ENCODE peak calls at places on chromosomes 6 and 20, in six cellular contexts. R is mesenchymal stem cell, G is IMR-90, F is mesendoderm, H is neuronal stem cell, B is trophoblast cell. C is an unnamed sample.

GRCh38 chr20:47558699-47559098 is 57.0 kb downstream of the NCOA3 start:
- DNase-seq in B (no peak), G (no peak), R (peak), F (no peak), H (no peak), C (no peak)

GRCh38 chr20:10696650-10697049 is 22.9 kb upstream of the JAG1 start:
- DNase-seq in H (no peak), G (no peak), F (peak), B (no peak), R (no peak), C (peak)

GRCh38 chr20:62377615-62378085 is 9.3 kb upstream of the RPS21 start:
- DNase-seq in B (no peak), F (no peak), G (no peak), R (no peak), H (no peak), C (no peak)

GRCh38 chr6:163438940-163439335 is 24.4 kb downstream of the QKI start:
- DNase-seq in H (no peak), F (no peak), B (no peak), R (peak), G (no peak), C (no peak)

GRCh38 chr6:90533615-90534336 is 53.1 kb downstream of the MAP3K7 start:
- DNase-seq in F (no peak), H (no peak), B (no peak), G (no peak), R (no peak), C (no peak)

GRCh38 chr20:5215592-5216304 is 88.9 kb downstream of the CDS2 start:
- DNase-seq in R (peak), F (no peak), B (no peak), H (no peak), G (peak), C (no peak)

GRCh38 chr6:130020892-130021483 is 2.6 kb downstream of the L3MBTL3 start:
- DNase-seq in R (peak), H (peak), F (peak), B (peak), G (peak), C (peak)

GRCh38 chr6:6674872-6675271 is 86.4 kb downstream of the LY86 start:
- DNase-seq in H (no peak), G (no peak), B (no peak), F (peak), R (no peak), C (peak)

GRCh38 chr6:158718431-158719126 is 68.7 kb downstream of the SYTL3 start:
- DNase-seq in F (peak), H (peak), B (peak), R (peak), G (no peak), C (peak)

GRCh38 chr6:168221000-168221399 is 98.6 kb downstream of the DACT2 start:
- DNase-seq in H (no peak), G (no peak), B (no peak), R (no peak), F (no peak), C (no peak)

GRCh38 chr20:35625584-35626385 is 10.2 kb downstream of the SPAG4 start:
- DNase-seq in G (no peak), H (no peak), R (no peak), B (no peak), F (no peak), C (peak)

GRCh38 chr6:23511797-23512196 is 614.2 kb upstream of the NRSN1 start:
- DNase-seq in B (no peak), G (no peak), F (peak), H (no peak), R (no peak), C (no peak)

GRCh38 chr6:27650620-27651370 is 177.9 kb upstream of the ZNF184 start:
- DNase-seq in B (no peak), H (peak), R (peak), F (peak), G (peak), C (peak)

GRCh38 chr20:17611290-17611539 is 41.3 kb downstream of the DSTN start:
- DNase-seq in F (peak), B (no peak), H (no peak), G (no peak), R (peak), C (no peak)

GRCh38 chr6:10393544-10394225 is 21.2 kb downstream of the TFAP2A start:
- DNase-seq in G (no peak), F (no peak), B (no peak), H (peak), R (no peak), C (no peak)

GRCh38 chr6:137094411-137095008 is 49.7 kb upstream of the IL20RA start:
- DNase-seq in R (peak), F (peak), G (peak), H (peak), B (peak), C (peak)

GRCh38 chr20:62367136-62367482 is at the start of gene LAMA5:
- DNase-seq in G (no peak), F (peak), B (peak), H (peak), R (no peak), C (peak)

GRCh38 chr6:16320533-16321340 is 82.3 kb downstream of the GMPR start:
- DNase-seq in B (no peak), R (peak), H (no peak), G (peak), F (no peak), C (no peak)

GRCh38 chr6:135067891-135068290 is 13.3 kb upstream of the HBS1L start:
- DNase-seq in G (no peak), R (no peak), H (no peak), B (no peak), F (no peak), C (no peak)

GRCh38 chr20:3218307-3218988 is 9.2 kb downstream of the ITPA start:
- DNase-seq in H (peak), B (peak), F (peak), R (peak), G (no peak), C (peak)

GRCh38 chr20:19740503-19740902 is 17.6 kb upstream of the RIN2 start:
- DNase-seq in H (no peak), G (no peak), F (no peak), R (no peak), B (no peak), C (no peak)

GRCh38 chr6:77173472-77174074 is 289.7 kb downstream of the HTR1B start:
- DNase-seq in R (no peak), B (no peak), G (peak), H (no peak), F (peak), C (peak)

GRCh38 chr6:5095236-5095635 is 10.1 kb downstream of the PPP1R3G start:
- DNase-seq in H (no peak), B (no peak), F (no peak), G (peak), R (peak), C (no peak)

GRCh38 chr6:166470029-166470862 is 87.5 kb upstream of the MPC1 start:
- DNase-seq in G (no peak), F (no peak), H (no peak), R (no peak), B (peak), C (no peak)
- H3K18ac ChIP-seq in G (no peak), F (no peak), H (no peak), R (no peak), B (no peak), C (no peak)

DNA sequence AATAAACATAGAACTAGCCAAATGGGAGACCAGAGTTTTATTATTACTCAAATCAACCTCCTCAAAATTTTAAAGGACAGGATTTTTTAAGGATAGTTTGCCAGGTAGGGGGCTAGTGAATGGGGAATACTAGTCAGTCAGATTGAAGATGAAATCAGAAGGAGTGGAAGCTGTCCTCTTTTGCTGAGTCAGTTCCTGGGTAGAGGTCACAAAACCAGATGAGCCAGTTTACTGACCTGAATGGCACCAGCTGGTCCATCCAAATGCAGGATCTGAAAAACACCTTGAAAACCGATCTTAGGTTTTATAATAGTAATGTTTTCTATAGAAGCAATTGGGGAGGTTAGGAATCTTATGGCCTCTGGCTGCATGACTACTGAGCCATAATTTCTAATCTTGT is 558.2 kb downstream of the PKHD1 start:
- DNase-seq in B (no peak), F (peak), H (no peak), R (no peak), G (no peak), C (no peak)
- H3K18ac ChIP-seq in B (no peak), F (no peak), H (no peak), R (no peak), G (no peak), C (no peak)

DNA sequence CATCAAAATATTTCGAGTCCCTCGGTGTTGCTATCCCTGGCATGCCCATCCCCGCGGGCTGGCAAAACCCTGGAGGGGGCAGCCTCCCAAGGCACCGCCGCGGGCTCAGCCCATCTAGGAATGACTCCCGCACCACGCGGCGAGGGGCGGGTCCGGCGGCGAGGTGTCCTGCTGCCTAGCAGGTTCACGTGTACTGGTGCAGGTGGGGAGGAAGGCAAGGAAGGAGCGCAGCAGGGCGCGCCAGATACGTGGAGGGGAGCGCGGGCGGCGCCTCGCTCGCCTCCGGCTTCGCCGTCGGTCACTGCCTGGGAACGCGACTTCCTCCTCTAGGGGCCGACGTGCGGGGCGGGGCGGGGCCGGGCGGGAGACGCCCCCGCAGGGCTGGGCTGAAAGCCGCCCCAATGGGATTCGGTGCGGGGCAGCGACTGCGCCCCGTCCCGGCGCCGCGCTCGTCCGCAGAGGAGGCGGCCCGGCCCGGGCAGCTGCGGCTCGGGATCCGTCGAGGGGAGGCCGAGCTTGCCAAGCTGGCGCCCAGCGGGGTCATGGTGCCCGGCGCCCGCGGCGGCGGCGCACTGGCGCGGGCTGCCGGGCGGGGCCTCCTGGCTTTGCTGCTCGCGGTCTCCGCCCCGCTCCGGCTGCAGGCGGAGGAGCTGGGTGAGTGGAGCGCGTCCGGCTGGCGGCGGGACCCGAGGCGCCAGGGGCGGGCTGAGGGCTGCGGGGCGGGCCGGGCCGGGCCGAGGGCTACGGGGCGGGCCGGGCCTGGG is at the start of gene DCBLD1:
- DNase-seq in B (peak), R (peak), G (peak), F (peak), H (peak), C (peak)
- H3K18ac ChIP-seq in B (peak), R (peak), G (peak), F (peak), H (peak), C (no peak)

GRCh38 chr6:25302677-25303128 is 23.5 kb downstream of the CARMIL1 start:
- DNase-seq in B (no peak), F (no peak), H (no peak), G (peak), R (peak), C (no peak)

GRCh38 chr6:25303234-25303633 is 24.1 kb downstream of the CARMIL1 start:
- DNase-seq in F (no peak), R (no peak), G (no peak), H (no peak), B (no peak), C (no peak)

GRCh38 chr6:25309886-25310285 is 30.7 kb downstream of the CARMIL1 start:
- DNase-seq in B (no peak), H (no peak), G (no peak), R (no peak), F (no peak), C (no peak)

GRCh38 chr6:25307805-25308494 is 28.8 kb downstream of the CARMIL1 start:
- DNase-seq in F (no peak), R (no peak), H (no peak), B (no peak), G (no peak), C (no peak)

GRCh38 chr6:25306379-25306778 is 27.2 kb downstream of the CARMIL1 start:
- DNase-seq in G (no peak), H (no peak), B (no peak), R (no peak), F (no peak), C (no peak)
- H3K18ac ChIP-seq in G (no peak), H (no peak), B (no peak), R (no peak), F (no peak), C (no peak)

GRCh38 chr6:166754218-166755030 is 127.4 kb upstream of the RPS6KA2 start:
- DNase-seq in B (no peak), F (no peak), R (no peak), G (no peak), H (no peak), C (no peak)

GRCh38 chr6:166757226-166758135 is 130.4 kb upstream of the RPS6KA2 start:
- DNase-seq in R (peak), F (peak), B (no peak), H (no peak), G (peak), C (no peak)

GRCh38 chr6:166761801-166762200 is 134.8 kb upstream of the RPS6KA2 start:
- DNase-seq in F (no peak), G (no peak), B (no peak), H (no peak), R (no peak), C (no peak)

GRCh38 chr6:166760288-166760687 is 133.2 kb upstream of the RPS6KA2 start:
- DNase-seq in F (peak), R (no peak), B (no peak), H (no peak), G (no peak), C (no peak)

DNA sequence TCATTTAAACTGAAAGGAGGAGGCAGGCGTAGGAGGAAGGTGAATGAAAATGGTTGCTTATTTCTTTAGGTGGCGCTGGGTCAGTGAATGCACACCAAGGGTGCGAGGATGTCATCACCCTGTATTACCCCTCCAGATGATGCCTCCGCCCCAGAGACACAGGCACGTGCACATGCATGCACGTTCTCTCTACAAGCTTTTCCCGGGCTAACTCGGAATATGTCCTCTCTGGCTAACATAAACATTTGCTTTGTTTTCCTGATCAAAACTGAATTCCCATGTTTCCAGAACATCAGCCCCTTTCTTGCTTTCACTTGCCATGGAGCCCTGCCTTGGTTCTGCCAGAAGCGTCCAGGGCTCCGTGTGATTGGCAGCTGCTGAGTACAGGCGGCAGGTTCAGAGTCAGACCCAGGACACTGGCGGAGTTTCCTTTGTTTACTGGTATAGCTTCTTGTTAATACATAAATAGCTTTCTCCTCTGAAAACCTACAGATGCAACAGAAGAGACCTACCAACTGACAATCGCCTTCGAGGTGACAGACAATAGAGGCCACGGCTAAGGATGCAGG is 131.2 kb upstream of the RPS6KA2 start:
- DNase-seq in G (no peak), H (no peak), R (no peak), F (no peak), B (no peak), C (no peak)
- H3K18ac ChIP-seq in G (no peak), H (peak), R (no peak), F (no peak), B (no peak), C (no peak)

GRCh38 chr6:37136821-37137200 is 33.1 kb upstream of the PIM1 start:
- DNase-seq in H (no peak), R (no peak), B (no peak), F (no peak), G (no peak), C (no peak)
- H3K18ac ChIP-seq in H (peak), R (peak), B (no peak), F (peak), G (peak), C (peak)

GRCh38 chr6:50847890-50848594 is 29.4 kb downstream of the TFAP2B start:
- DNase-seq in H (no peak), B (no peak), R (no peak), F (no peak), G (no peak), C (no peak)

GRCh38 chr6:50846109-50846859 is 27.6 kb downstream of the TFAP2B start:
- DNase-seq in H (no peak), F (peak), B (no peak), G (no peak), R (no peak), C (peak)

GRCh38 chr6:50846860-50847171 is 28.1 kb downstream of the TFAP2B start:
- DNase-seq in R (no peak), B (no peak), H (no peak), G (no peak), F (no peak), C (no peak)

GRCh38 chr6:50843842-50844241 is 25.2 kb downstream of the TFAP2B start:
- DNase-seq in R (no peak), B (peak), G (no peak), H (no peak), F (peak), C (peak)

DNA sequence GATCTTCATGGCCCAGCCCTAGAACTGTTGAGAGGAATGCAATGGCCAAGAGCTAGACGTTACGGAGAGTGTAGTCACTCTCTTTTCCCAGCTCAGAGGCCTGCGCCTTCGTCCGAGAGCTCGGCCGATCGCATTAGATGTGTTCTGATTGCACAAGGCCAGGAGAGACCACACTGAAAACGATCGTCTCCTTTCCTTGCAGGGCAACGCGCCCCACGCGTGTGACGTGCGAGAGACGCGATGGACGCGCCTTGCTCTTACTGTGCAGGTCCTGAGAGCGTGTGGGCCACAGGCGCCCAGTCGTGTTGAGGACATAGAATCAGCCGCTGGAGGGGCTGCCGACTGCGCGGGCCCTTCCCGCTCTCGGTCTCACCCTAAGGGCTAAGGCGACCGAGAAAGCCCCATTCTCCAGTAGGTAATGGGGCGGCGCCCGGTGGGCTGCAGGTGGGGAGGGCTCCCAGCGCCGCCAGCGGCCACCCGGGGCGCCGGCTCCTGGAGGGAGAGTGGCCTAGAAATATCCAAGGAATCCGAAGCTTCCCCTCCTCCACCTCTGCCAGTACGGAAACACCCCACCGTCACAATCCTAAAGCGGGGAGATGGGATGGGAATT is 26.9 kb downstream of the TFAP2B start:
- DNase-seq in G (no peak), H (no peak), B (no peak), R (no peak), F (peak), C (peak)
- H3K18ac ChIP-seq in G (no peak), H (peak), B (no peak), R (no peak), F (no peak), C (no peak)

DNA sequence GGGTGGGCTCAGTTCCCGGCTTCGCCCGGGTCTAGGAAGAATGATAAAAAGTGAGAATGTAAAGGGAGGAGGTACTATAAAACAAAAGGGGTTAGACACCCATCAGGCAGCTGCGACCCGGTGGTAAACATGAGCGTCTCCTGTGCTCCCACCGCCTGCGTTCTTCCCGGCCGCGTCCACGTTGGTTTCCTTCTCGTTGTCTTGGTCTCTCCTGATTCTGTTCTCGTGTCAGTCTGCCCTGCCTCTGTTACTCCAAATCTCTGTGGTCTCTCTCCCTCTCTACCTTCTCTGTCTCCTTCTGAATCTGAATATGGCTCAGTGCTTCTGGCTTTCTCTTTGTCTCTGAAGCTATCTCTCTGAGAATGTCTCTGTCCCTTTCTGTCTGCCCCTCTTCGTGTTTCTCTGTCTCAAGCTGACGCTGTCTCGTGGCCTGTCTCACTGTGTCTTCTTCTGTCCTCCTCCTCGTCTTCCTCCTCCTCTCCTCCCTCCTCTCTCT is 41.6 kb upstream of the FOXP4 start:
- DNase-seq in H (no peak), R (no peak), B (no peak), F (peak), G (peak), C (no peak)
- H3K18ac ChIP-seq in H (peak), R (peak), B (no peak), F (peak), G (peak), C (no peak)